ENCODE peak calls at places on chromosomes 16 and 17, in five cellular contexts. O is A549, T is IMR-90, K is K562, E is H1. N is an unnamed sample.

GRCh38 chr17:781920-782731 is at the start of the genes GLOD4 and MRM3:
- DNase-seq in E (peak), O (peak), T (peak), K (peak), N (peak)

GRCh38 chr17:2433696-2434095 is 32.8 kb upstream of the MNT start:
- DNase-seq in O (no peak), T (peak), E (no peak), K (no peak), N (no peak)

GRCh38 chr16:75192606-75193264 is 14.2 kb downstream of the CTRB2 start:
- DNase-seq in T (no peak), E (no peak), K (no peak), O (no peak), N (peak)

GRCh38 chr17:63821809-63822208 is 5.4 kb upstream of the PSMC5 start:
- DNase-seq in K (no peak), T (no peak), E (no peak), O (no peak), N (no peak)

GRCh38 chr17:82449136-82449882 is 1.2 kb downstream of the CYBC1 start:
- DNase-seq in T (no peak), O (no peak), K (no peak), E (no peak), N (no peak)

GRCh38 chr16:86093801-86094750 is 195.1 kb downstream of the IRF8 start:
- DNase-seq in K (peak), T (no peak), O (no peak), E (no peak), N (no peak)

GRCh38 chr16:88337021-88337420 is 45.7 kb upstream of the ZNF469 start:
- DNase-seq in T (peak), K (no peak), E (no peak), O (no peak), N (no peak)

GRCh38 chr17:74429604-74430384 is 2.1 kb upstream of the GPRC5C start:
- DNase-seq in K (no peak), T (no peak), E (no peak), O (no peak), N (peak)

GRCh38 chr16:3058173-3059030 is 7.0 kb upstream of the IL32 start:
- DNase-seq in O (peak), K (no peak), T (no peak), E (peak), N (peak)

GRCh38 chr16:56758930-56759329 is 29.0 kb downstream of the NUP93 start:
- DNase-seq in O (no peak), E (no peak), T (no peak), K (no peak), N (no peak)

GRCh38 chr17:20214807-20215206 is 205.6 kb downstream of the SPECC1 start:
- DNase-seq in T (no peak), O (no peak), K (no peak), E (no peak), N (no peak)

GRCh38 chr17:79053251-79053925 is 21.2 kb upstream of the ENGASE start:
- DNase-seq in O (no peak), K (no peak), E (no peak), T (peak), N (no peak)

GRCh38 chr17:70295329-70295728 is 126.0 kb downstream of the KCNJ2 start:
- DNase-seq in K (no peak), T (no peak), O (no peak), E (no peak), N (no peak)

GRCh38 chr17:9842057-9842758 is 16.5 kb downstream of the GLP2R start:
- DNase-seq in K (no peak), T (peak), O (peak), E (no peak), N (peak)

GRCh38 chr16:4957420-4957719 is 760 bp upstream of the SEC14L5 start:
- DNase-seq in O (no peak), T (no peak), K (no peak), E (no peak), N (no peak)

GRCh38 chr16:15650019-15650697 is at the start of gene NDE1:
- DNase-seq in T (peak), O (peak), K (peak), E (peak), N (peak)

GRCh38 chr16:20743591-20743990 is 2.0 kb upstream of the THUMPD1 start:
- DNase-seq in E (no peak), T (no peak), O (no peak), K (no peak), N (no peak)

GRCh38 chr16:1117926-1118325 is 21.9 kb upstream of the C1QTNF8 start:
- DNase-seq in O (no peak), E (no peak), K (no peak), T (no peak), N (no peak)

GRCh38 chr16:86457621-86458456 is 52.5 kb upstream of the FOXF1 start:
- DNase-seq in E (no peak), T (peak), K (no peak), O (no peak), N (no peak)

DNA sequence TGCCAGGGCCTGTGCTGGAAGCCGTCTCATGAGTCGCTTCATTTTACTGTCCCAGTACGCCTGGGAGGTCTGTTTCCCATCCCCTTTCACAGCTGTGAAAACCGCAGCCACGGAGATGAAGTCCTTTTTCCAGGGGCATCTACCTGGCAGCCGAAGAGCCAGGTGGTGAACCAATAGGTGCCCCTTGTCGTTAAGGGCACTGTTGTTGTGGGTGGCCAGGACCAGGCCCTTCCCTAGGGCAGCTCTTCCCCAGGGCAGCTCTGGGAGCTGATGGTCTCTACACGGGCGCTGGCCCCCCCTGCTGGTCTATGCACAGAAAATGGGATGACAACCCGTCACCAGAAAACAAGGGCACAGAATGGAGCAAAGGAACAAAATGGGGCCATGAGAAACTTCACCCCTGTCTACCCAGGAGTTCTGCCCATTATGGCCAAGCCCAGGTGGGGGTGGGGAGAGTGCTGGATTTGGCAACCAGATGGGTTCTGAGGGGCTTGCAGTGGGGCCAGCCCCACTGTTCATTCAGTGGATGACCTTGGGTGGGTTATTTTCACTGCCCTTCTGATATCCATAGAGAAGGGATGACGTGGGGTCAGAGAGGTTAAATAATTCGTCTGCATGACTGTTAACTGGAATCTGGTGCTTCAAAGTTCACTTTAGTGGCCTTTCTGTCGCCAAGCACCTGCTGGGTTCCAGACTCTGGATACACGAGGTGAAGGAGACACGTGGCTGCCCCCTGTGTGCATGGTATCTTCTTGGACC is 11.5 kb downstream of the RMI2 start:
- DNase-seq in T (peak), O (peak), E (peak), K (peak), N (peak)
- TF ChIP-seq MAFK in T (no peak), O (no peak), E (no peak), K (no peak), N (no peak)

GRCh38 chr17:68290268-68290954 is 516 bp downstream of the SLC16A6 start:
- DNase-seq in E (peak), O (no peak), T (no peak), K (no peak), N (no peak)

GRCh38 chr17:68292689-68293040 is 1.4 kb downstream of the ARSG start:
- DNase-seq in T (no peak), O (no peak), E (no peak), K (no peak), N (no peak)

GRCh38 chr17:68293490-68294195 is 2.3 kb downstream of the ARSG start:
- DNase-seq in E (no peak), K (no peak), O (no peak), T (no peak), N (no peak)

GRCh38 chr17:68290955-68291835 is at the start of the genes ARSG and SLC16A6:
- DNase-seq in T (peak), O (peak), E (peak), K (peak), N (peak)

DNA sequence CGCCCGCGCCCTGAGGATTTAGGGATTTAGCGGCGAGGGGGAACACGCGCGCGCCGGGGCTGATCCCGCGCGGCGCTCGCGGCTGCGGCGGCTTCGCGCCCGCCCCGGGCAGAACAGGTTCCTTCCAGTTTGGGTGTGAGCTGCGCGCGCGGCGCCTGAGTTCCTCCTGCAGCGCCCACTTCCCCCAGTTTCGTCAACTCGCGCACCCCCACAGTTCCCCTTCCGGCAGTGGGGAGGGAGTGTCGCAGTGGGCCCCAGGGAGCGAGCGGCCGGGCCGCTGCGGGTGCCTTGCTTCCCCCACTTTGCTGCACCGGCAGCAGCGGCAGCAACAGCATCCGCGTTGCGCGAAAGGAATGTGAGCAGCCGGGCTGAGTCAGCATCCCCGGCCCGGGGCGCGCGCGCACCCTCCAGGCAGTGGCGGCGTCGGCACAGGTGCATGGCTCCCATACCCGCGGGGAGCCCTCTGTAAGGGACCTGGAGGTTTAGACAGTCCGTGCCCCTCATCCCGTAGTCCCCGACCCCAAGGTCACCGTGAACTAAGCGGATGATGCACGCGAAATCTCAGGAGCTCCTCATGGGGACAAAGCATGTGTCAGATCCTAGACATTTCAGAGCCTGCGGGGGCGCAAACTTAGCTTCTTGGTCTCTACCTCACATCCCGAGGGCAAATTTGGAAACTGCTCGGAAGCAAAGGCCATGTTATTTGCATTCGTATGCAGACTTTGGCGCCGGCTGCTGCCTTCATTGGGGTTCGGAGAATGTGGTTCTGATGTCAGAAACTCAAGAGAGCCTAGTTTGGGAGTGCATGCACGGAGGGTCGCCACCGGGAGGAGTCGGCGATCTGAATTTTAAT is 767 bp downstream of the ARSG start:
- DNase-seq in E (peak), O (peak), T (peak), K (peak), N (peak)
- TF ChIP-seq MAFK in E (peak), O (peak), T (peak), K (peak), N (peak)

DNA sequence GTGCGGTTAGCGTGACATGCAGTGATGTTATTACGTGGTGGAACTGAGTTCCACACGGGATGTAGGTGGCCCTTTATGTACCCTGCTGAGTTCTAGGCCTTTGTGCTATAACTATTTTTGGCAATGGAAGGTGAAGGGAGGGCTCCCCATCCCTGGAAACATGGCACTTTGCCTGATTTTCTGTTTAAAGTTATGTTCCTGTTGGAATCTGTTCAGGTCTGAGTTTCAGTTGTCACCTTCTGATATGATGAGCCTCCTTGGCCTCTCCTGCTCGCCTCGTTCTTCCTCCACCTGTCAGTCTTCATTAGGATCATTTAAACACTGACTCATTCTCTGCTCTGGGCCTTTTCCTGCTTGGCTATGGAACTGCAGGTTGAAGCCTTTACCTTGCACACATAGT is 200.6 kb downstream of the FTO start:
- DNase-seq in O (no peak), K (no peak), E (no peak), T (no peak), N (no peak)
- TF ChIP-seq MAFK in O (no peak), K (no peak), E (no peak), T (no peak), N (no peak)

GRCh38 chr16:23113185-23113584 is 36.1 kb downstream of the USP31 start:
- DNase-seq in K (no peak), O (no peak), T (no peak), E (no peak), N (no peak)
- TF ChIP-seq MAFK in K (no peak), O (no peak), T (no peak), E (no peak), N (no peak)

GRCh38 chr17:8294814-8295316 is 335 bp downstream of the SLC25A35 start:
- DNase-seq in E (no peak), O (no peak), T (no peak), K (no peak), N (no peak)

GRCh38 chr17:8304181-8304910 is 5.7 kb upstream of the ARHGEF15 start:
- DNase-seq in E (no peak), O (peak), K (peak), T (no peak), N (peak)

GRCh38 chr17:8300226-8300625 is 5.0 kb upstream of the SLC25A35 start:
- DNase-seq in O (no peak), T (no peak), E (no peak), K (no peak), N (no peak)

GRCh38 chr17:8300629-8301242 is 5.5 kb upstream of the SLC25A35 start:
- DNase-seq in K (peak), E (peak), T (peak), O (peak), N (peak)
- TF ChIP-seq MAFK in K (no peak), E (no peak), T (no peak), O (no peak), N (no peak)

GRCh38 chr17:28368915-28369683 is 1.0 kb downstream of the VTN start:
- DNase-seq in T (no peak), O (no peak), K (no peak), E (no peak), N (no peak)

GRCh38 chr17:28370035-28370743 is at the start of gene VTN:
- DNase-seq in E (no peak), O (peak), K (peak), T (peak), N (peak)

GRCh38 chr17:28368306-28368831 is 1.7 kb downstream of the VTN start:
- DNase-seq in T (no peak), E (no peak), K (no peak), O (no peak), N (peak)

GRCh38 chr17:28370744-28371103 is 617 bp upstream of the VTN start:
- DNase-seq in E (no peak), O (no peak), K (no peak), T (no peak), N (peak)

GRCh38 chr17:28369684-28370034 is 448 bp downstream of the VTN start:
- DNase-seq in E (no peak), K (no peak), T (no peak), O (no peak), N (peak)
- TF ChIP-seq MAFK in E (no peak), K (no peak), T (no peak), O (no peak), N (no peak)